ENCODE peak calls at places on chromosomes 16 and 17, in six cellular contexts. O, H, S, W, D and C are unnamed samples.
A peak's percentile ranks its signal among the peaks of the same experiment; 100 is the strongest.

GRCh38 chr16:68754117-68754792 is 17.2 kb downstream of the CDH1 start:
- DNase-seq in D (no peak), W (no peak), S (no peak), H (no peak), O (no peak), C (no peak)

GRCh38 chr17:36034127-36034526 is 16.4 kb upstream of the CCL23 start:
- DNase-seq in H (no peak), D (no peak), O (no peak), W (no peak), S (no peak), C (no peak)

GRCh38 chr17:44387773-44388172 is 1.7 kb downstream of the ITGA2B start:
- DNase-seq in O (no peak), D (no peak), H (no peak), W (no peak), S (no peak), C (no peak)

GRCh38 chr17:45006927-45007461 is 38.9 kb upstream of the C1QL1 start:
- DNase-seq in S (no peak), D (no peak), O (no peak), H (no peak), W (no peak), C (no peak)

GRCh38 chr17:61410100-61410551 is 10.5 kb downstream of the TBX2 start:
- DNase-seq in S (no peak), H (no peak), O (no peak), W (no peak), D (no peak), C (no peak)

GRCh38 chr16:89729863-89730574 is 8.7 kb downstream of the ZNF276 start:
- DNase-seq in H (no peak), D (no peak), W (no peak), O (no peak), S (no peak), C (no peak)

GRCh38 chr16:2515180-2515803 is 1.5 kb downstream of the ATP6V0C start:
- DNase-seq in O (no peak), S (no peak), W (no peak), H (no peak), D (no peak), C (no peak)

GRCh38 chr17:32553168-32553567 is 66.4 kb downstream of the CDK5R1 start:
- DNase-seq in W (no peak), D (no peak), O (no peak), S (no peak), H (no peak), C (no peak)

GRCh38 chr17:80453980-80454556 is 22.3 kb downstream of the NPTX1 start:
- DNase-seq in W (no peak), D (no peak), H (no peak), O (no peak), S (no peak), C (no peak)

GRCh38 chr16:27748868-27749546 is 199.1 kb downstream of the KATNIP start:
- DNase-seq in S (peak; percentile 37), W (peak; percentile 90), O (peak; percentile 66), H (peak; percentile 81), D (no peak), C (no peak)

GRCh38 chr16:1941162-1941923 is 1.7 kb downstream of the MSRB1 start:
- DNase-seq in S (no peak), O (peak; percentile 56), H (no peak), W (no peak), D (no peak), C (no peak)

GRCh38 chr16:24670623-24671454 is 58.6 kb upstream of the TNRC6A start:
- DNase-seq in S (peak; percentile 82), W (peak; percentile 58), H (peak; percentile 99), D (peak; percentile 87), O (peak; percentile 79), C (peak; percentile 92)

GRCh38 chr16:87161822-87162676 is 155.1 kb downstream of the C16orf95 start:
- DNase-seq in D (no peak), W (no peak), H (no peak), O (no peak), S (no peak), C (no peak)

GRCh38 chr17:28416703-28417311 is 10.8 kb upstream of the SLC46A1 start:
- DNase-seq in D (no peak), H (peak; percentile 68), S (peak; percentile 80), W (peak; percentile 40), O (peak; percentile 80), C (no peak)

GRCh38 chr17:33140413-33141099 is 148.9 kb downstream of the SPACA3 start:
- DNase-seq in W (no peak), S (no peak), D (peak; percentile 28), H (no peak), O (no peak), C (no peak)

GRCh38 chr16:11675561-11676511 is 7.6 kb downstream of the SNN start:
- DNase-seq in D (no peak), O (no peak), S (peak; percentile 64), H (peak; percentile 64), W (no peak), C (no peak)

GRCh38 chr16:55559233-55559632 is 7.3 kb upstream of the CAPNS2 start:
- DNase-seq in O (peak; percentile 55), W (no peak), D (no peak), H (no peak), S (no peak), C (no peak)

GRCh38 chr16:10876799-10877341 is at the start of gene CIITA:
- DNase-seq in W (peak; percentile 86), H (peak; percentile 61), D (peak; percentile 86), S (no peak), O (peak; percentile 62), C (no peak)

GRCh38 chr16:2981177-2981898 is 1.1 kb upstream of the PKMYT1 start:
- DNase-seq in O (peak; percentile 43), H (no peak), W (no peak), D (no peak), S (no peak), C (no peak)

GRCh38 chr16:11497329-11497805 is 89.4 kb downstream of the LITAF start:
- DNase-seq in W (peak; percentile 92), O (peak; percentile 65), H (peak; percentile 70), D (peak; percentile 91), S (peak; percentile 92), C (peak; percentile 99)

GRCh38 chr17:30812218-30813177 is 12.0 kb downstream of the CRLF3 start:
- DNase-seq in O (peak; percentile 39), D (no peak), H (no peak), W (no peak), S (no peak), C (no peak)